ENCODE peak calls at places on chromosomes 4 and X, in nine cellular contexts. E is ACHN; P is ecto neural progenitor cell; W is activated CD4-positive, alpha-beta T cell treated with anti-CD3 and anti-CD28 coated beads, Interleukin-2, amount 50 U/mL, for 1 hour; T is EH; O is A172; N is HEK293T; V is ELF-1; R is COR-L47. B is an unnamed sample.

GRCh38 chr4:119244832-119245231 is 32.3 kb downstream of the USP53 start:
- DNase-seq in E (no peak), P (no peak), W (no peak), T (peak), O (no peak), N (no peak), V (no peak), R (peak), B (no peak)

GRCh38 chr4:4848540-4848939 is 10.9 kb upstream of the MSX1 start:
- DNase-seq in E (no peak), P (peak), W (no peak), T (no peak), O (no peak), N (no peak), V (peak), R (no peak), B (no peak)

GRCh38 chrX:16589826-16590225 is 60.1 kb upstream of the S100G start:
- DNase-seq in E (no peak), P (no peak), W (no peak), T (no peak), O (no peak), N (no peak), V (no peak), R (no peak), B (no peak)

GRCh38 chr4:128524311-128524710 is 236.7 kb upstream of the PGRMC2 start:
- DNase-seq in E (peak), P (no peak), W (no peak), T (peak), O (peak), N (no peak), V (no peak), R (no peak), B (peak)

GRCh38 chr4:78119698-78120097 is 62.6 kb downstream of the FRAS1 start:
- DNase-seq in E (no peak), P (no peak), W (no peak), T (no peak), O (no peak), N (no peak), V (no peak), R (no peak), B (peak)

GRCh38 chrX:77505227-77505626 is 58.0 kb downstream of the FGF16 start:
- DNase-seq in E (no peak), P (no peak), W (no peak), T (peak), O (no peak), N (no peak), V (no peak), R (no peak), B (peak)

GRCh38 chrX:131073607-131074006 is 15.5 kb downstream of the ARHGAP36 start:
- DNase-seq in E (no peak), P (no peak), W (no peak), T (no peak), O (no peak), N (no peak), V (no peak), R (no peak), B (no peak)

GRCh38 chrX:7647826-7648225 is 195.1 kb upstream of the VCX start:
- DNase-seq in E (no peak), P (no peak), W (no peak), T (no peak), O (no peak), N (no peak), V (no peak), R (no peak), B (no peak)

GRCh38 chrX:12672362-12673106 is 118.7 kb upstream of the PRPS2 start:
- DNase-seq in E (no peak), P (no peak), W (no peak), T (peak), O (no peak), N (no peak), V (no peak), R (no peak), B (peak)

B was measured in fibroblast of mammary gland.